ENCODE peak calls at places on chromosomes 13 and 19, in four cellular contexts. P is right lobe of liver, U is neuronal stem cell, Q is GM23248. X is an unnamed sample.

GRCh38 chr13:99062593-99062992 is 84.7 kb upstream of the DOCK9 start:
- DNase-seq in U (no peak), Q (peak; percentile 54), P (no peak), X (no peak)

GRCh38 chr19:41895745-41896580 is 13.0 kb downstream of the ARHGEF1 start:
- DNase-seq in U (no peak), Q (peak; percentile 32), P (no peak), X (no peak)

GRCh38 chr19:11130824-11131455 is 24.6 kb downstream of the SPC24 start:
- DNase-seq in P (peak; percentile 93), Q (peak; percentile 81), U (no peak), X (peak; percentile 55)

GRCh38 chr13:94800423-94800822 is 88.1 kb upstream of the SOX21 start:
- DNase-seq in P (no peak), U (no peak), Q (peak; percentile 5), X (no peak)

GRCh38 chr19:51327066-51327985 is 14.6 kb downstream of the VSIG10L start:
- DNase-seq in U (peak; percentile 48), P (no peak), Q (peak; percentile 83), X (no peak)

GRCh38 chr13:48653074-48654054 is at the start of gene CYSLTR2:
- DNase-seq in U (no peak), P (no peak), Q (peak; percentile 57), X (no peak)

GRCh38 chr19:13459351-13459750 is 46.9 kb downstream of the CACNA1A start:
- DNase-seq in P (no peak), U (peak; percentile 84), Q (no peak), X (no peak)

GRCh38 chr19:23075031-23075733 is 41.6 kb upstream of the ZNF730 start:
- DNase-seq in Q (peak; percentile 46), U (peak; percentile 81), P (peak; percentile 53), X (no peak)

GRCh38 chr13:99960663-99961440 is 10.7 kb downstream of the ZIC5 start:
- DNase-seq in Q (no peak), U (no peak), P (no peak), X (no peak)

GRCh38 chr19:10095948-10096614 is 6.4 kb downstream of the ANGPTL6 start:
- DNase-seq in P (peak; percentile 94), Q (peak; percentile 96), U (peak; percentile 83), X (peak; percentile 88)

GRCh38 chr19:11091343-11092153 is 2.3 kb downstream of the LDLR start:
- DNase-seq in U (no peak), Q (peak; percentile 98), P (no peak), X (peak; percentile 63)

GRCh38 chr19:7312816-7313215 is 18.6 kb upstream of the INSR start:
- DNase-seq in U (no peak), Q (no peak), P (peak; percentile 48), X (no peak)

GRCh38 chr13:41040584-41041334 is 20.6 kb upstream of the WBP4 start:
- DNase-seq in P (no peak), Q (no peak), U (no peak), X (no peak)

GRCh38 chr13:106846571-106846970 is 278.6 kb upstream of the ARGLU1 start:
- DNase-seq in U (no peak), Q (no peak), P (no peak), X (no peak)

GRCh38 chr19:55638864-55639359 is 1.9 kb upstream of the ZNF580 start:
- DNase-seq in Q (peak; percentile 58), U (no peak), P (no peak), X (peak; percentile 66)

GRCh38 chr19:39296906-39297305 is 699 bp downstream of the IFNL1 start:
- DNase-seq in P (no peak), U (no peak), Q (no peak), X (no peak)

GRCh38 chr13:23323946-23324709 is 109.4 kb downstream of the SACS start:
- DNase-seq in Q (peak; percentile 51), U (no peak), P (no peak), X (no peak)

GRCh38 chr13:69243366-69243765 is 864.3 kb upstream of the ATXN8OS start:
- DNase-seq in P (no peak), U (no peak), Q (no peak), X (no peak)

GRCh38 chr13:74102691-74103090 is 31.5 kb downstream of the KLF12 start:
- DNase-seq in Q (no peak), P (no peak), U (no peak), X (no peak)

GRCh38 chr19:32397736-32398135 is 7.8 kb upstream of the DPY19L3 start:
- DNase-seq in Q (peak; percentile 87), P (no peak), U (no peak), X (no peak)

GRCh38 chr13:102236830-102237621 is 164.8 kb downstream of the FGF14 start:
- DNase-seq in P (no peak), Q (no peak), U (no peak), X (no peak)

GRCh38 chr13:24923305-24923640 is 159.3 kb downstream of the RNF17 start:
- DNase-seq in Q (peak; percentile 90), U (no peak), P (no peak), X (no peak)

GRCh38 chr19:41325947-41326706 is 16.2 kb downstream of the CCDC97 start:
- DNase-seq in P (peak; percentile 51), U (no peak), Q (peak; percentile 81), X (no peak)

GRCh38 chr19:18961767-18962423 is 20.9 kb upstream of the HOMER3 start:
- DNase-seq in Q (no peak), U (peak; percentile 29), P (no peak), X (peak; percentile 43)

GRCh38 chr19:49430678-49431329 is 5.6 kb downstream of the GFY start:
- DNase-seq in P (no peak), U (no peak), Q (peak; percentile 36), X (no peak)

GRCh38 chr13:108213946-108214345 is 1.4 kb downstream of the LIG4 start:
- DNase-seq in P (no peak), U (no peak), Q (peak; percentile 77), X (no peak)

GRCh38 chr19:43572172-43572588 is 3.1 kb downstream of the XRCC1 start:
- DNase-seq in Q (no peak), P (no peak), U (no peak), X (no peak)

GRCh38 chr13:39818953-39819352 is 163.5 kb downstream of the COG6 start:
- DNase-seq in U (no peak), P (no peak), Q (no peak), X (no peak)

GRCh38 chr13:67048084-67048792 is 181.9 kb downstream of the PCDH9 start:
- DNase-seq in U (no peak), P (no peak), Q (no peak), X (no peak)

GRCh38 chr19:6723738-6724137 is 3.3 kb upstream of the C3 start:
- DNase-seq in U (no peak), Q (no peak), P (no peak), X (no peak)

GRCh38 chr19:19459707-19460251 is 54.3 kb downstream of the GATAD2A start:
- DNase-seq in U (no peak), P (no peak), Q (peak; percentile 89), X (peak; percentile 73)

GRCh38 chr13:110231348-110232047 is 75.5 kb downstream of the COL4A1 start:
- DNase-seq in Q (no peak), U (no peak), P (no peak), X (no peak)
- H3K27ac ChIP-seq in Q (no peak overlapping the region), U (no peak overlapping the region), P (no peak overlapping the region), X (no peak overlapping the region)

GRCh38 chr19:46617566-46618079 is 7.3 kb downstream of the PTGIR start:
- DNase-seq in U (no peak), Q (no peak), P (no peak), X (no peak)
- H3K4me1 ChIP-seq in U (peaks cover 9% of the 10 kb centered on the region), Q (peaks cover 35% of the 10 kb centered on the region), P (no peaks in the 10 kb centered on the region), X (peaks cover 79% of the 10 kb centered on the region)

GRCh38 chr13:112783135-112783945 is 93.5 kb downstream of the ATP11A start:
- DNase-seq in Q (peak; percentile 54), P (no peak), U (no peak), X (no peak)
- H3K27ac ChIP-seq in Q (no peak overlapping the region), P (no peak overlapping the region), U (no peak overlapping the region), X (no peak overlapping the region)

DNA sequence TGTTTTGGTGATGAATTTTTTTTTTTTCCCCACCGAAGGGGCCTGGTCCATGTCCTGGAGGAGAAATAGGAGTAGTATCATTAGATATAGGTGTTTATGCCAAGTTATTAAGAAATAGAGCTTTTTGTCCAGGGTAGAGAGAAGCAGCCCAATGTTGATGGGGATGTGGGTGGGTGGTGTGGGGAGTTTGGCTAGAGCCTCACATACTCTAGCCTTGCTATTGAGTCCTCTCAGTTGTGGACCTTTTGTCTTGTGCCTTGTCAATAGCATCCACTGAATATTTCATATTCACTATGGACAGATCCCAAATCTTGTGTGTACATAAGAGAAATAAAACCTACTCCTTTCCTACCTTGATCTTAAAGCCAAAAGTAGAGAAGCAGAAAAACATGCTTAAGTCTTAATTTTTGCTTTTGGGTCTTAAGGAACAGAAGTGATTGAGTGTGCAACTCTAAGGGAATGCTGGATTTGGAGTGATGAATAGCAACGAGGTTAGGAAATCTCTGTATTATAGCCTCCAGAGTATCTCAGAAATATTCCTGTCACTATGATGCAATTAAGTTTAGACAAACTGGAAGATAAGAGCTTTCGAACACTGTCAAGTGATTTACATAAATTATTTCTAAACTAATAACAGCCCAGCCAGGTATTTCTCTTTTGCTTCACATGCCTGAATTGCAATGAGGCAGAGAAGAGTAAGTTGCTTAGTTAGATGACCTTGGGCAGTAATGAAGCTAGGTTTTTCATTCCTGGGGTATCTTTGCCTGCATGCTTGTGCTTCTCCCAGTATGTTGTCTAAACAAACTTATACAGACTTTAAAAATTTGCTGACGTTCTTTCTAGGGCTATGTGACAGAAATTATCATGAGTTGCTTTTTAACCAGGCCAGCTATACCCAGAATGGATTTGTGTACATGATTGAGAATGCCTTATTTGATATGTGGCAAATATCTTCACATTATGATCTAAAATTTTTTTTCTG is 134.3 kb downstream of the LMO7 start:
- DNase-seq in U (no peak), Q (peak; percentile 43), P (no peak), X (no peak)
- H3K4me1 ChIP-seq in U (no peaks in the 10 kb centered on the region), Q (peaks cover 73% of the 10 kb centered on the region), P (peaks cover 27% of the 10 kb centered on the region), X (peaks cover 22% of the 10 kb centered on the region)

GRCh38 chr13:27599845-27600553 is 20.3 kb downstream of the LNX2 start:
- DNase-seq in Q (peak; percentile 65), P (no peak), U (no peak), X (no peak)
- H3K27ac ChIP-seq in Q (no peak overlapping the region), P (no peak overlapping the region), U (no peak overlapping the region), X (no peak overlapping the region)

DNA sequence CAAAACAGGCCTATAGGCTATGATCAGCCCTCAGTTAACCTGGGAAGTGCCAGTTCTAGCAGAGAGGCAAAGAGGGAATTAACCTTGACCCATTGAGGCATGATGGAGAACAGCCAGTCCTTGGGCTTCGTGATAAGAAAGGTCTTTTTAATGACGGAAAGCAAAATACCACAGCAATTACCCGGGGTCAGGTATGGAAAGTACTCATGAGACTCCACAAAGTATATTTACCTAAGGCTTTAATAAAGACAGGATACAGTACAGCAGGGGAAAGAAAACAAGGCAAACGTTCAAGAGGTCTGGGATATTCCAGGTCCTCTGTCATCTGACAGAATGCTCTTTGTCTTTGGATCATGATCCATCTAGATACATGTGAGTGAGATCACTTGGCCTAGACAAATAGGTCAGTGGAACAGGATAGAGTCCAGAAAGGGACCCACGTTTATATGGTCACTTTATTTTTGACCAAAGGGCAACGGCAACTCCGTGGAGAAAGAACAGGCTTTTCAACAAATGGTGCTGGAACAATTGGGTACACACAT is 52.2 kb downstream of the WDFY2 start:
- DNase-seq in P (no peak), U (no peak), Q (no peak), X (no peak)
- H3K4me1 ChIP-seq in P (peaks cover 16% of the 10 kb centered on the region), U (peaks cover 18% of the 10 kb centered on the region), Q (peaks cover 58% of the 10 kb centered on the region), X (peaks cover 8% of the 10 kb centered on the region)